ENCODE peak calls at places on chromosomes 7 and 10, in eight cellular contexts. One of them, this sample, is unnamed.

GRCh38 chr10:26858707-26859034 is 2.1 kb downstream of the ABI1 start:
- DNase-seq in Peyer's patch: no peak
- DNase-seq in fibroblast of pulmonary artery: peak
- DNase-seq in dorsolateral prefrontal cortex: no peak
- DNase-seq in spleen: no peak
- DNase-seq in endothelial cell of umbilical vein: no peak
- DNase-seq in chondrocyte: no peak
- DNase-seq in PC-9: no peak
- DNase-seq in this sample: no peak

GRCh38 chr10:111748184-111748583 is 435.4 kb downstream of the GPAM start:
- DNase-seq in Peyer's patch: no peak
- DNase-seq in fibroblast of pulmonary artery: no peak
- DNase-seq in dorsolateral prefrontal cortex: no peak
- DNase-seq in spleen: no peak
- DNase-seq in endothelial cell of umbilical vein: no peak
- DNase-seq in chondrocyte: no peak
- DNase-seq in PC-9: no peak
- DNase-seq in this sample: no peak

GRCh38 chr7:19235680-19236079 is 90.5 kb upstream of the FERD3L start:
- DNase-seq in Peyer's patch: no peak
- DNase-seq in fibroblast of pulmonary artery: no peak
- DNase-seq in dorsolateral prefrontal cortex: no peak
- DNase-seq in spleen: no peak
- DNase-seq in endothelial cell of umbilical vein: no peak
- DNase-seq in chondrocyte: no peak
- DNase-seq in PC-9: no peak
- DNase-seq in this sample: no peak

GRCh38 chr10:10520391-10521385 is 497.0 kb upstream of the CELF2 start:
- DNase-seq in Peyer's patch: no peak
- DNase-seq in fibroblast of pulmonary artery: no peak
- DNase-seq in dorsolateral prefrontal cortex: no peak
- DNase-seq in spleen: no peak
- DNase-seq in endothelial cell of umbilical vein: no peak
- DNase-seq in chondrocyte: no peak
- DNase-seq in PC-9: no peak
- DNase-seq in this sample: no peak

GRCh38 chr10:112232670-112233069 is 49.1 kb upstream of the GPAM start:
- DNase-seq in Peyer's patch: no peak
- DNase-seq in fibroblast of pulmonary artery: no peak
- DNase-seq in dorsolateral prefrontal cortex: no peak
- DNase-seq in spleen: no peak
- DNase-seq in endothelial cell of umbilical vein: no peak
- DNase-seq in chondrocyte: no peak
- DNase-seq in PC-9: no peak
- DNase-seq in this sample: no peak

GRCh38 chr7:6480323-6480660 is 32.5 kb upstream of the DAGLB start:
- DNase-seq in Peyer's patch: no peak
- DNase-seq in fibroblast of pulmonary artery: no peak
- DNase-seq in dorsolateral prefrontal cortex: no peak
- DNase-seq in spleen: no peak
- DNase-seq in endothelial cell of umbilical vein: no peak
- DNase-seq in chondrocyte: no peak
- DNase-seq in PC-9: no peak
- DNase-seq in this sample: no peak

GRCh38 chr7:51121945-51122425 is 194.6 kb downstream of the COBL start:
- DNase-seq in Peyer's patch: no peak
- DNase-seq in fibroblast of pulmonary artery: peak
- DNase-seq in dorsolateral prefrontal cortex: no peak
- DNase-seq in spleen: no peak
- DNase-seq in endothelial cell of umbilical vein: peak
- DNase-seq in chondrocyte: no peak
- DNase-seq in PC-9: no peak
- DNase-seq in this sample: peak

GRCh38 chr7:120996333-120996982 is 7.9 kb downstream of the CPED1 start:
- DNase-seq in Peyer's patch: peak
- DNase-seq in fibroblast of pulmonary artery: peak
- DNase-seq in dorsolateral prefrontal cortex: no peak
- DNase-seq in spleen: no peak
- DNase-seq in endothelial cell of umbilical vein: peak
- DNase-seq in chondrocyte: no peak
- DNase-seq in PC-9: peak
- DNase-seq in this sample: no peak

GRCh38 chr10:77159538-77160110 is 478.0 kb downstream of the KCNMA1 start:
- DNase-seq in Peyer's patch: no peak
- DNase-seq in fibroblast of pulmonary artery: peak
- DNase-seq in dorsolateral prefrontal cortex: no peak
- DNase-seq in spleen: no peak
- DNase-seq in endothelial cell of umbilical vein: no peak
- DNase-seq in chondrocyte: no peak
- DNase-seq in PC-9: peak
- DNase-seq in this sample: no peak

GRCh38 chr7:6252310-6252709 is 20.1 kb downstream of the CYTH3 start:
- DNase-seq in Peyer's patch: no peak
- DNase-seq in fibroblast of pulmonary artery: peak
- DNase-seq in dorsolateral prefrontal cortex: no peak
- DNase-seq in spleen: no peak
- DNase-seq in endothelial cell of umbilical vein: peak
- DNase-seq in chondrocyte: no peak
- DNase-seq in PC-9: no peak
- DNase-seq in this sample: no peak

GRCh38 chr7:7148799-7149481 is 33.4 kb upstream of the C1GALT1 start:
- DNase-seq in Peyer's patch: peak
- DNase-seq in fibroblast of pulmonary artery: peak
- DNase-seq in dorsolateral prefrontal cortex: no peak
- DNase-seq in spleen: no peak
- DNase-seq in endothelial cell of umbilical vein: no peak
- DNase-seq in chondrocyte: no peak
- DNase-seq in PC-9: no peak
- DNase-seq in this sample: no peak

GRCh38 chr7:129779602-129780256 is 168.2 kb downstream of the NRF1 start:
- DNase-seq in Peyer's patch: peak
- DNase-seq in fibroblast of pulmonary artery: no peak
- DNase-seq in dorsolateral prefrontal cortex: no peak
- DNase-seq in spleen: peak
- DNase-seq in endothelial cell of umbilical vein: no peak
- DNase-seq in chondrocyte: no peak
- DNase-seq in PC-9: peak
- DNase-seq in this sample: peak

GRCh38 chr10:74310652-74311257 is 159.7 kb downstream of the ADK start:
- DNase-seq in Peyer's patch: no peak
- DNase-seq in fibroblast of pulmonary artery: no peak
- DNase-seq in dorsolateral prefrontal cortex: no peak
- DNase-seq in spleen: no peak
- DNase-seq in endothelial cell of umbilical vein: no peak
- DNase-seq in chondrocyte: no peak
- DNase-seq in PC-9: no peak
- DNase-seq in this sample: no peak

GRCh38 chr7:158278745-158279320 is 308.8 kb downstream of the PTPRN2 start:
- DNase-seq in Peyer's patch: peak
- DNase-seq in fibroblast of pulmonary artery: no peak
- DNase-seq in dorsolateral prefrontal cortex: no peak
- DNase-seq in spleen: peak
- DNase-seq in endothelial cell of umbilical vein: no peak
- DNase-seq in chondrocyte: no peak
- DNase-seq in PC-9: no peak
- DNase-seq in this sample: no peak

GRCh38 chr7:27961255-27961654 is 219.3 kb downstream of the JAZF1 start:
- DNase-seq in Peyer's patch: no peak
- DNase-seq in fibroblast of pulmonary artery: peak
- DNase-seq in dorsolateral prefrontal cortex: peak
- DNase-seq in spleen: no peak
- DNase-seq in endothelial cell of umbilical vein: no peak
- DNase-seq in chondrocyte: no peak
- DNase-seq in PC-9: peak
- DNase-seq in this sample: no peak

GRCh38 chr10:130455111-130455695 is 319.0 kb downstream of the GLRX3 start:
- DNase-seq in Peyer's patch: no peak
- DNase-seq in fibroblast of pulmonary artery: no peak
- DNase-seq in dorsolateral prefrontal cortex: no peak
- DNase-seq in spleen: no peak
- DNase-seq in endothelial cell of umbilical vein: no peak
- DNase-seq in chondrocyte: no peak
- DNase-seq in PC-9: no peak
- DNase-seq in this sample: no peak

GRCh38 chr7:121401896-121402295 is 5.8 kb upstream of the FAM3C start:
- DNase-seq in Peyer's patch: no peak
- DNase-seq in fibroblast of pulmonary artery: no peak
- DNase-seq in dorsolateral prefrontal cortex: no peak
- DNase-seq in spleen: no peak
- DNase-seq in endothelial cell of umbilical vein: no peak
- DNase-seq in chondrocyte: no peak
- DNase-seq in PC-9: no peak
- DNase-seq in this sample: no peak

GRCh38 chr7:80244206-80244956 is 109.8 kb downstream of the GNAI1 start:
- DNase-seq in Peyer's patch: no peak
- DNase-seq in fibroblast of pulmonary artery: peak
- DNase-seq in dorsolateral prefrontal cortex: no peak
- DNase-seq in spleen: no peak
- DNase-seq in endothelial cell of umbilical vein: peak
- DNase-seq in chondrocyte: no peak
- DNase-seq in PC-9: no peak
- DNase-seq in this sample: no peak

GRCh38 chr7:150479023-150479716 is 28.7 kb downstream of the GIMAP8 start:
- DNase-seq in Peyer's patch: no peak
- DNase-seq in fibroblast of pulmonary artery: no peak
- DNase-seq in dorsolateral prefrontal cortex: no peak
- DNase-seq in spleen: no peak
- DNase-seq in endothelial cell of umbilical vein: no peak
- DNase-seq in chondrocyte: no peak
- DNase-seq in PC-9: no peak
- DNase-seq in this sample: no peak
- TF ChIP-seq CTCF in Peyer's patch: no peak
- TF ChIP-seq CTCF in fibroblast of pulmonary artery: no peak
- TF ChIP-seq CTCF in dorsolateral prefrontal cortex: no peak
- TF ChIP-seq CTCF in spleen: no peak
- TF ChIP-seq CTCF in endothelial cell of umbilical vein: no peak
- TF ChIP-seq CTCF in chondrocyte: no peak
- TF ChIP-seq CTCF in PC-9: no peak
- TF ChIP-seq CTCF in this sample: no peak

GRCh38 chr7:69735582-69735981 is 137.3 kb downstream of the AUTS2 start:
- DNase-seq in Peyer's patch: no peak
- DNase-seq in fibroblast of pulmonary artery: no peak
- DNase-seq in dorsolateral prefrontal cortex: no peak
- DNase-seq in spleen: no peak
- DNase-seq in endothelial cell of umbilical vein: no peak
- DNase-seq in chondrocyte: no peak
- DNase-seq in PC-9: no peak
- DNase-seq in this sample: no peak
- TF ChIP-seq CTCF in Peyer's patch: no peak
- TF ChIP-seq CTCF in fibroblast of pulmonary artery: no peak
- TF ChIP-seq CTCF in dorsolateral prefrontal cortex: no peak
- TF ChIP-seq CTCF in spleen: no peak
- TF ChIP-seq CTCF in endothelial cell of umbilical vein: no peak
- TF ChIP-seq CTCF in chondrocyte: no peak
- TF ChIP-seq CTCF in PC-9: no peak
- TF ChIP-seq CTCF in this sample: no peak

GRCh38 chr7:82745117-82745516 is 301.5 kb upstream of the CACNA2D1 start:
- DNase-seq in Peyer's patch: no peak
- DNase-seq in fibroblast of pulmonary artery: no peak
- DNase-seq in dorsolateral prefrontal cortex: no peak
- DNase-seq in spleen: no peak
- DNase-seq in endothelial cell of umbilical vein: no peak
- DNase-seq in chondrocyte: no peak
- DNase-seq in PC-9: no peak
- DNase-seq in this sample: peak

GRCh38 chr7:82742163-82742562 is 298.6 kb upstream of the CACNA2D1 start:
- DNase-seq in Peyer's patch: no peak
- DNase-seq in fibroblast of pulmonary artery: no peak
- DNase-seq in dorsolateral prefrontal cortex: no peak
- DNase-seq in spleen: no peak
- DNase-seq in endothelial cell of umbilical vein: no peak
- DNase-seq in chondrocyte: no peak
- DNase-seq in PC-9: no peak
- DNase-seq in this sample: no peak

GRCh38 chr7:82736633-82737032 is 293.1 kb upstream of the CACNA2D1 start:
- DNase-seq in Peyer's patch: no peak
- DNase-seq in fibroblast of pulmonary artery: no peak
- DNase-seq in dorsolateral prefrontal cortex: no peak
- DNase-seq in spleen: no peak
- DNase-seq in endothelial cell of umbilical vein: no peak
- DNase-seq in chondrocyte: no peak
- DNase-seq in PC-9: no peak
- DNase-seq in this sample: no peak

GRCh38 chr7:82741493-82741892 is 297.9 kb upstream of the CACNA2D1 start:
- DNase-seq in Peyer's patch: no peak
- DNase-seq in fibroblast of pulmonary artery: no peak
- DNase-seq in dorsolateral prefrontal cortex: no peak
- DNase-seq in spleen: no peak
- DNase-seq in endothelial cell of umbilical vein: no peak
- DNase-seq in chondrocyte: no peak
- DNase-seq in PC-9: no peak
- DNase-seq in this sample: no peak

DNA sequence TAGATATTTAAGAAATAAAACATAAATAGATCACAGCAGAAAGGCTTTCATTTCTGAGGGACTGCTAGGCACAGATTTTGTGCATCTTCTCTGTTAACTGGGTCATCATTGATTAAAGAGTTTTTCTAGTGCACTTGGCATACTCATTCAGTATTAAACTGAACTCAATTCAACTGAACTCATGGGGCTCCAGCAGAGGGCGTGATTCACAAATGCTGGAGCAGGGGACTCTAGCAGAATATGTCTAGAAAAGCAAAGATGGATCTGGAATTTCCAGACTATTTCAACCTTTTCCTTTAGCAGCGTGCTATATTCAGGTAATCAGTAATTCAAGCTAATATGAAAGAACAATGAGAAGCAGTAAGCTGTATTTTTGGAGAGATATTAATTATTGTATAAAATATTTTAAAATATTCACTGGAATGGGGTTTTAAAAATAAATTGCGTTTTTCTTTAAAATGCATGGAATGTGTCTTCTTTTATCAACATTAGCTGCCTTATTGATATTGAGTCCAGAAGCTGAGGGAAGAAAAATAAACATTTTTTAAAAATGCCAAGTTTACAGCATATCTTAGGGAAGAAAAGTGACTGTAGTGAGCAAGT is 296.8 kb upstream of the CACNA2D1 start:
- DNase-seq in Peyer's patch: peak
- DNase-seq in fibroblast of pulmonary artery: peak
- DNase-seq in dorsolateral prefrontal cortex: peak
- DNase-seq in spleen: no peak
- DNase-seq in endothelial cell of umbilical vein: peak
- DNase-seq in chondrocyte: no peak
- DNase-seq in PC-9: peak
- DNase-seq in this sample: peak
- TF ChIP-seq CTCF in Peyer's patch: peak
- TF ChIP-seq CTCF in fibroblast of pulmonary artery: peak
- TF ChIP-seq CTCF in dorsolateral prefrontal cortex: peak
- TF ChIP-seq CTCF in spleen: no peak
- TF ChIP-seq CTCF in endothelial cell of umbilical vein: peak
- TF ChIP-seq CTCF in chondrocyte: peak
- TF ChIP-seq CTCF in PC-9: peak
- TF ChIP-seq CTCF in this sample: peak

DNA sequence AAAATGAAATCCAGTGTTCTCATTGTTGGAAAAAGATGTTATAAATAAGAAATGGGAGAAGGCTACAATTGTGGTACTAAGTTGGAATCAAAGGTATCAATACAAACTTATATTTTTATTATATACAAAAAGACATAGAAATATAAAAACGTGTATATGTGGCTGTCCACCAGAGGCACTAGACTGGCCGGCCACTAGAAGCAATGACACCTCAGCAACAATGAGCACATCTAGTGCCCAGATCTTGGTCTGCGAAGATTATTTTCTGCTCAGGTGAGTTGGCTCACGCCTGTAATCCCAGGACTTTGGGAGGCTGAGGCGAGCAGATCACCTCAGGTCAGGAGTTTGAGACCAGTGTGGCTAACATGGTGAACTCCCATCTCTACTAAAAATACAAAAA is 21.6 kb downstream of the IDE start:
- DNase-seq in Peyer's patch: no peak
- DNase-seq in fibroblast of pulmonary artery: no peak
- DNase-seq in dorsolateral prefrontal cortex: no peak
- DNase-seq in spleen: no peak
- DNase-seq in endothelial cell of umbilical vein: no peak
- DNase-seq in chondrocyte: no peak
- DNase-seq in PC-9: no peak
- DNase-seq in this sample: no peak
- TF ChIP-seq CTCF in Peyer's patch: no peak
- TF ChIP-seq CTCF in fibroblast of pulmonary artery: peak
- TF ChIP-seq CTCF in dorsolateral prefrontal cortex: no peak
- TF ChIP-seq CTCF in spleen: no peak
- TF ChIP-seq CTCF in endothelial cell of umbilical vein: peak
- TF ChIP-seq CTCF in chondrocyte: peak
- TF ChIP-seq CTCF in PC-9: peak
- TF ChIP-seq CTCF in this sample: no peak

This sample was measured in nephron progenitor cell.